ENCODE peak calls at places on chromosomes 5 and 9, in ten cellular contexts. L, U, I, O, A, B, P, C, Q and M are unnamed samples.

GRCh38 chr9:97500263-97500662 is 1.2 kb upstream of the TMOD1 start:
- DNase-seq in L (no peak), U (no peak), I (no peak), O (no peak), A (no peak), B (peak; percentile 27), P (no peak), C (no peak), Q (no peak), M (peak; percentile 35)

GRCh38 chr5:142529626-142530278 is 156.1 kb downstream of the FGF1 start:
- DNase-seq in L (no peak), U (no peak), I (peak; percentile 77), O (no peak), A (no peak), B (no peak), P (peak; percentile 90), C (no peak), Q (no peak), M (no peak)

GRCh38 chr5:146165469-146165868 is 17.0 kb downstream of the LARS1 start:
- DNase-seq in L (no peak), U (no peak), I (no peak), O (no peak), A (no peak), B (no peak), P (no peak), C (no peak), Q (no peak), M (no peak)

GRCh38 chr9:15308511-15308910 is 1.5 kb upstream of the TTC39B start:
- DNase-seq in L (no peak), U (no peak), I (peak; percentile 83), O (no peak), A (peak; percentile 42), B (no peak), P (no peak), C (no peak), Q (no peak), M (no peak)

GRCh38 chr9:29830815-29831214 is 2257.5 kb upstream of the C9orf72 start:
- DNase-seq in L (no peak), U (no peak), I (no peak), O (peak; percentile 63), A (no peak), B (no peak), P (peak; percentile 24), C (peak; percentile 59), Q (peak; percentile 54), M (no peak)

GRCh38 chr9:96638606-96639364 is 16.3 kb downstream of the PRXL2C start:
- DNase-seq in L (no peak), U (no peak), I (peak; percentile 23), O (no peak), A (no peak), B (no peak), P (no peak), C (no peak), Q (peak; percentile 29), M (no peak)

GRCh38 chr9:128072144-128073021 is 4.4 kb downstream of the SLC25A25 start:
- DNase-seq in L (no peak), U (peak; percentile 95), I (peak; percentile 93), O (no peak), A (no peak), B (peak; percentile 82), P (no peak), C (no peak), Q (no peak), M (peak; percentile 53)

GRCh38 chr5:154779105-154779504 is 23.9 kb downstream of the LARP1 start:
- DNase-seq in L (no peak), U (no peak), I (peak; percentile 92), O (no peak), A (peak; percentile 69), B (no peak), P (peak; percentile 57), C (peak; percentile 17), Q (no peak), M (no peak)

GRCh38 chr9:134326754-134327526 is 685 bp downstream of the RXRA start:
- DNase-seq in L (peak; percentile 87), U (peak; percentile 76), I (peak; percentile 70), O (peak; percentile 39), A (no peak), B (no peak), P (no peak), C (no peak), Q (no peak), M (peak; percentile 81)

GRCh38 chr5:129245489-129245888 is 150.9 kb downstream of the ISOC1 start:
- DNase-seq in L (no peak), U (no peak), I (peak; percentile 7), O (no peak), A (no peak), B (no peak), P (no peak), C (no peak), Q (no peak), M (no peak)

GRCh38 chr9:89602978-89603628 is 1.7 kb upstream of the GADD45G start:
- DNase-seq in L (peak; percentile 97), U (peak; percentile 94), I (peak; percentile 70), O (peak; percentile 94), A (peak; percentile 13), B (peak; percentile 89), P (peak; percentile 74), C (peak; percentile 95), Q (peak; percentile 96), M (peak; percentile 86)

GRCh38 chr5:14374100-14374499 is 207.5 kb upstream of the OTULINL start:
- DNase-seq in L (no peak), U (no peak), I (no peak), O (no peak), A (no peak), B (no peak), P (no peak), C (no peak), Q (no peak), M (no peak)

GRCh38 chr5:84603557-84604185 is 219.0 kb upstream of the EDIL3 start:
- DNase-seq in L (no peak), U (no peak), I (peak; percentile 38), O (no peak), A (peak; percentile 74), B (no peak), P (no peak), C (no peak), Q (no peak), M (no peak)

GRCh38 chr9:92970467-92970923 is 23.2 kb downstream of the FGD3 start:
- DNase-seq in L (no peak), U (no peak), I (no peak), O (no peak), A (no peak), B (no peak), P (no peak), C (no peak), Q (peak; percentile 43), M (no peak)

GRCh38 chr9:88396836-88397577 is 8.8 kb downstream of the SPIN1 start:
- DNase-seq in L (no peak), U (no peak), I (peak; percentile 47), O (no peak), A (no peak), B (no peak), P (no peak), C (no peak), Q (no peak), M (no peak)
- TF ChIP-seq CTCF in L (no peak), U (no peak), I (no peak), O (no peak), A (no peak), B (no peak), P (no peak), C (no peak), Q (no peak), M (no peak)

GRCh38 chr5:107671742-107672211 is 1.0 kb upstream of the EFNA5 start:
- DNase-seq in L (no peak), U (no peak), I (peak; percentile 85), O (no peak), A (no peak), B (no peak), P (peak; percentile 47), C (peak; percentile 32), Q (no peak), M (no peak)

GRCh38 chr5:107668933-107669542 is 1.7 kb downstream of the EFNA5 start:
- DNase-seq in L (no peak), U (no peak), I (peak; percentile 49), O (peak; percentile 30), A (no peak), B (no peak), P (no peak), C (no peak), Q (peak; percentile 13), M (no peak)

GRCh38 chr5:107669543-107670027 is 1.2 kb downstream of the EFNA5 start:
- DNase-seq in L (peak; percentile 65), U (peak; percentile 72), I (peak; percentile 76), O (peak; percentile 52), A (no peak), B (peak; percentile 57), P (no peak), C (peak; percentile 10), Q (peak; percentile 64), M (no peak)

GRCh38 chr5:107670927-107671741 is at the start of gene EFNA5:
- DNase-seq in L (peak; percentile 75), U (peak; percentile 77), I (peak; percentile 76), O (peak; percentile 55), A (no peak), B (peak; percentile 90), P (peak; percentile 26), C (peak; percentile 43), Q (peak; percentile 57), M (peak; percentile 63)

GRCh38 chr5:107670028-107670926 is 460 bp downstream of the EFNA5 start:
- DNase-seq in L (peak; percentile 71), U (peak; percentile 71), I (peak; percentile 72), O (peak; percentile 56), A (no peak), B (peak; percentile 78), P (no peak), C (peak; percentile 49), Q (peak; percentile 57), M (peak; percentile 50)
- TF ChIP-seq CTCF in L (no peak), U (no peak), I (no peak), O (no peak), A (no peak), B (no peak), P (no peak), C (no peak), Q (no peak), M (no peak)

GRCh38 chr9:87725900-87726709 is at the start of gene CTSL:
- DNase-seq in L (peak; percentile 89), U (peak; percentile 98), I (peak; percentile 98), O (peak; percentile 78), A (no peak), B (no peak), P (peak; percentile 59), C (peak; percentile 44), Q (peak; percentile 91), M (peak; percentile 35)
- TF ChIP-seq CTCF in L (no peak), U (no peak), I (no peak), O (no peak), A (no peak), B (no peak), P (peak; percentile 20), C (peak; percentile 37), Q (no peak), M (no peak)

DNA sequence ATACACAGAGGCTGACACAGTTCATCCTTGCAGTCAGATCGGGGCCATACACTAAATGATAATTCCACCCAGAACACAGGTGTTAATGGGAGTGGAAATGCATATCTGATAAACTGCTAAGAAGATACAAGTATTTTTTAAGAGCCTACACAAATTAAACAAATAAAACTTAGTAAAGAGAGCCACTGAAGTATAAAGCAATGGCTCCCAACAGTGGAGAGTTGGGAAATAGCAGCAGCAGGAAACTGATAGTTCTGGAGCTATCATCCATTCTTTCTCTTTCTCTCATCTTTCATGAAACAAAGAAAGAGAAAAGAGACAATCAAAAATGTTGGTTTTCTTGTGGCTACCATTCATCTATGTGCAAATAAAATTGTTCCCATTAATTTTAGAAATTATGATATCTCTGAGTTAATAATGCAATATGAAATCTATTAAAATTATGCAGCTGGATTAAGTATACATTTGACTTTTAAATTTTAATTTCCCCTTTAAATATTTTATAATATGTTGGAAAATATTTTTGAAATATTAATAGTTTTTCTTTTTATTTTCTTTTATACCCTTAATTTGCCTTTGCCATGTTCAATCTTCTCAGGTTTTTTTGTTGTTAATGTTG is 120.8 kb downstream of the EMB start:
- DNase-seq in L (no peak), U (no peak), I (peak; percentile 1), O (no peak), A (no peak), B (no peak), P (peak; percentile 6), C (no peak), Q (no peak), M (no peak)
- TF ChIP-seq CTCF in L (no peak), U (no peak), I (no peak), O (no peak), A (no peak), B (no peak), P (peak; percentile 60), C (peak; percentile 19), Q (no peak), M (no peak)